ENCODE peak calls at places on chromosomes 4 and X, in nine cellular contexts. Y is H9, P is upper lobe of right lung, S is Panc1, O is spleen, T is small intestine, B is endothelial cell of umbilical vein, Z is pancreas, V is Peyer's patch. U is an unnamed sample. For H3K9me3, the result is how much of the 10 kb centered on the place peaks cover.

GRCh38 chr4:38177792-38178665 is 217.8 kb downstream of the PTTG2 start:
- DNase-seq in Y (no peak), P (peak), S (no peak), O (peak), T (peak), B (no peak), Z (peak), V (peak), U (peak)

GRCh38 chr4:89290727-89291126 is 16.9 kb downstream of the GPRIN3 start:
- DNase-seq in Y (no peak), P (no peak), S (no peak), O (no peak), T (no peak), B (no peak), Z (no peak), V (no peak), U (no peak)

GRCh38 chr4:147340111-147340510 is 140.8 kb upstream of the EDNRA start:
- DNase-seq in Y (no peak), P (no peak), S (peak), O (no peak), T (no peak), B (peak), Z (no peak), V (no peak), U (no peak)

GRCh38 chrX:9786839-9787635 is 808 bp downstream of the SHROOM2 start:
- DNase-seq in Y (no peak), P (peak), S (no peak), O (peak), T (peak), B (peak), Z (peak), V (no peak), U (no peak)

GRCh38 chr4:147707892-147708672 is 23.8 kb upstream of the ARHGAP10 start:
- DNase-seq in Y (no peak), P (no peak), S (peak), O (no peak), T (peak), B (peak), Z (peak), V (peak), U (peak)

GRCh38 chr4:79413486-79413885 is 5.5 kb upstream of the GK2 start:
- DNase-seq in Y (no peak), P (no peak), S (no peak), O (no peak), T (no peak), B (no peak), Z (no peak), V (no peak), U (no peak)

GRCh38 chr4:102546635-102547034 is 45.5 kb downstream of the NFKB1 start:
- DNase-seq in Y (no peak), P (no peak), S (no peak), O (no peak), T (no peak), B (no peak), Z (no peak), V (no peak), U (no peak)

GRCh38 chr4:16034010-16034829 is 49.6 kb downstream of the PROM1 start:
- DNase-seq in Y (no peak), P (no peak), S (no peak), O (no peak), T (no peak), B (peak), Z (no peak), V (no peak), U (no peak)

GRCh38 chrX:15663439-15663838 is 1.2 kb downstream of the CLTRN start:
- DNase-seq in Y (no peak), P (no peak), S (no peak), O (no peak), T (no peak), B (no peak), Z (no peak), V (no peak), U (no peak)

DNA sequence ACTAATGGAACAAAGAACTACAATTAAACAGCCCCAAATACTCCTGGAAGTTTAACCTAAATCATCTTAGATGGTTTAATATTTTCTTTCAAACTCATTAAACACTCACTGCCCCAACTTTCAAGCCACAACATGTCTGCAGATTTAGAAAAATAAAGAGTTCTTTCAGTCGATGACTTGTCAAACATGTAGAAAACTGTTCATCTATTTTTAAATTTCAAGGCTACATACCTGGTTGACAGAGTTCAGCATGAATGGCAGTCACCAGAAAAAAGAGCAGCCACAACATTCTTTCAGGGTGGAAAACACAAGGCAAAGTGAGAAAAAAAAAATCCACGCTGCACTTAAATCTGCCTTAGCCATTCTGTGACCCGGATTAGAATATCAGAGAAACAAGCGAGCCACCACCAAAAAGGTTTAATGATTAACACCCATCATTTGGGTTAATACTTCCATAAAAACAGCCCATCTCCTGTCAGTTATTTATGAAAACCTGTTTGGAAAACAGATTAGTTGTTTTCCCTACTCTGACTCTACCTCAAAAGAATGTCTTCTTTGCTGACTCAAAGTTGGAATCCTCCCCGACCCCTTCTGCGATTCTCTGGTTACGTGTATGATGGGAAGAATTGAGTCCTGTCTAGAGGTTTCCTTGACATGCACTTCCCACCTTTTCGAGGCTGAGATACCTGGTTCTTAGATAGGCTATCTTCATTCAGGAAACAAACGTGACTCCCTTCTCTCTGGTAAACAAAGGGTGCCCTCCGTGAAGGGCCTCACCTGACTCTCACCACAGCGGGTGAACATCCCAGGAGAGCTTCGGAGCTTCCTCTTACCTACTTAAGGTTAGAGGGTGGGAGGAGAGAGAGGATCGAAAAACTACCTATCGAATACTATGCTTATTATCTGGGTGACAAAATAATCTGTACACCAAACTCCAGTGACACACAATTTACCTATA is at the start of gene CLTRN:
- DNase-seq in Y (no peak), P (no peak), S (no peak), O (no peak), T (no peak), B (no peak), Z (no peak), V (no peak), U (no peak)
- H3K27ac ChIP-seq in Y (no peak), P (no peak), S (no peak), O (no peak), T (no peak), B (no peak), Z (no peak), V (no peak), U (no peak)

GRCh38 chr4:33339762-33340161 is 2619.6 kb downstream of the PCDH7 start:
- DNase-seq in Y (no peak), P (no peak), S (no peak), O (no peak), T (no peak), B (no peak), Z (no peak), V (no peak), U (no peak)

GRCh38 chr4:33340168-33340567 is 2620.0 kb downstream of the PCDH7 start:
- DNase-seq in Y (no peak), P (no peak), S (no peak), O (peak), T (no peak), B (no peak), Z (no peak), V (no peak), U (no peak)

DNA sequence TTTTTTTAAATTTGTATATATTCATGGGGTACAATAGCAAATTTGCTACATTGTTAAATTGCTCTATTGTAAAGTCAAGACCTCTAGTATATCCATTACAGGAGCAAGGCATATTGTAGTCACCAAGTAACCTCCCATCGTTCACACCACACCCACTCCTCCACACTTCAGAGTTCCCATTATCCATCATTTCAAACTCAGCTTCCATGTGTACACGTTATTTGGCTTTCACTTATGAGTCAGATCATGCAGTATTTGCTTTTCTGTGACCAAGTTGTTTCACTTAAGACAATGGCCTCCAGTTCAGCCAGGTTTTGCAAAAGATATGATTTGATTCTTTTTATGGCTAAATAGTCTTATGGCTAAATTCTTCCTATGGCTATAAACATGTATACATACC is 2614.2 kb downstream of the PCDH7 start:
- DNase-seq in Y (no peak), P (no peak), S (no peak), O (no peak), T (no peak), B (no peak), Z (no peak), V (no peak), U (no peak)
- H3K9me3 ChIP-seq in Y (under half), P (under half), S (under half), O (under half), T (under half), B (under half), Z (under half), V (under half), U (under half)

GRCh38 chr4:1288786-1289185 is 905 bp upstream of the MAEA start:
- DNase-seq in Y (no peak), P (no peak), S (no peak), O (no peak), T (no peak), B (no peak), Z (no peak), V (no peak), U (no peak)

GRCh38 chr4:1291996-1292702 is 2.5 kb downstream of the MAEA start:
- DNase-seq in Y (peak), P (no peak), S (no peak), O (peak), T (no peak), B (no peak), Z (no peak), V (no peak), U (no peak)

GRCh38 chr4:1289232-1290164 is at the start of gene MAEA:
- DNase-seq in Y (peak), P (peak), S (peak), O (peak), T (peak), B (peak), Z (peak), V (peak), U (peak)

GRCh38 chr4:1290165-1290977 is 680 bp downstream of the MAEA start:
- DNase-seq in Y (no peak), P (no peak), S (no peak), O (peak), T (peak), B (peak), Z (peak), V (no peak), U (no peak)

GRCh38 chr4:1291091-1291490 is 1.4 kb downstream of the MAEA start:
- DNase-seq in Y (peak), P (no peak), S (no peak), O (peak), T (no peak), B (no peak), Z (no peak), V (no peak), U (no peak)
- H3K27ac ChIP-seq in Y (no peak), P (peak), S (peak), O (peak), T (peak), B (no peak), Z (peak), V (no peak), U (no peak)

DNA sequence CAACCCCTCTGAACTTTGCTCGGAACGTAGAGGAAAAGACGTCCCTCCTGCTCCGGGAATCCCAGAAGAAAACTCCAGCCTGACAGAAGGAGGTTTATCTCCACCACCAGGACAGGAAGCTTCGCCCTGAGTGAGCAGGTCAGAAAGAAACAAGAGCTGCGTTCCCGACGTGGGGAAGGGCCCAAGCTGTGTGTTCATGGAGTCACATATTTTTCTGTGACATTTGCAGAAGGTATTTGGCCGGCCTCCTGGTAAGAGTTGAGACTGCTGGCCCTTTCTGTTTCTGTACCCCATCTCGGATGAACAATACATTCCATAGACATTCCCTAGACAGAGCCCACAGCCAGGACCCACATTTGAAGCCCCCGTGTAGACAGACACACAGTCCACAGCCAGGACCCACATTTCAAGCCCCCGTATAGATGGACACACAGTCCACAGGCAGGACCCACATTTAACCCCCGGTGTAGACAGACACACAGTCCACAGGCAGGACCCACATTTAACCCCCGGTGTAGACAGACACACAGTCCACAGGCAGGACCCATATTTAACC is 230.8 kb downstream of the SHOX start:
- DNase-seq in Y (no peak), P (no peak), S (no peak), O (no peak), T (no peak), B (no peak), Z (no peak), V (no peak), U (no peak)
- H3K9me3 ChIP-seq in Y (under half), P (under half), S (under half), O (under half), T (under half), B (under half), Z (under half), V (under half), U (under half)

DNA sequence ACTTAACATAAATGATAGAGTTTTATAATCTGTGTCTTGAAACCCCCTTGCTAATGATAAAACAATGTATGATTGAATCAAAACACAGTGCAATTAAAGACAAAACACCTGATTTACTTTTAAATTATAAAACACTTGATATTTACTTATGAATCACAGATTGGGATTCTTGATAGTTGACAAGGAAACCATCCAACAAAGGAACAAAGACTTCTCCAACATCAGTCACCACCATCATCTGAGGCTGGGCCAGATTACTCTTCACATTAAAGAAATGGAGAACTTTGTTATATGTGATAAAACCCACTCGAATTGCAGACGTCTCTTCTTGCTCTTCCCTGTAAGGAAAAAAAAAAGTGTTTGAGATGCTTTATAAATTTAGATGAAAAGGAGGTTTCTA is 67.4 kb downstream of the METTL14 start:
- DNase-seq in Y (no peak), P (no peak), S (no peak), O (no peak), T (no peak), B (peak), Z (no peak), V (no peak), U (no peak)
- H3K27ac ChIP-seq in Y (no peak), P (no peak), S (no peak), O (peak), T (no peak), B (peak), Z (no peak), V (no peak), U (no peak)

GRCh38 chrX:67334323-67334722 is 209.5 kb upstream of the AR start:
- DNase-seq in Y (no peak), P (no peak), S (no peak), O (no peak), T (no peak), B (no peak), Z (no peak), V (no peak), U (no peak)
- H3K9me3 ChIP-seq in Y (under half), P (under half), S (under half), O (under half), T (under half), B (under half), Z (under half), V (under half), U (under half)

DNA sequence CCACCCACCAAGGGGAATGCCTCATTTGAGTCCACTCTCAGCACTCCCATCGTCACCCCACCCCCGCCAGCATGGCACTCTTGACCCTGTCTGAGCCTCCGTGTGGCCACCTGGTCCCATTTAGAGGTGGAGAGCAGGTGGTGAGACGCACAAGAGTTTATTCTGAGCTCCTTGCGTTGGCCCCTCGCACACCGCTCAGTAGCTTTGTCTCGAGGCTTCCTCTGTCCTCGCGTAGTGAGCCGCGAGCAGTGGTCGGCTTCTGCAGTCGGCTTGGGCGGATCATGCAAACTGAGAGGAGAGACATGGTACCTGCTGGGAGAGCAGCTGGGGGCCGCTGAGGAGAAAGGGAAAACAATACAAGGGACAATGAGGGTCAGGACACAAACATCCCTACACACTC is 48.4 kb upstream of the ZNF157 start:
- DNase-seq in Y (peak), P (no peak), S (no peak), O (peak), T (no peak), B (no peak), Z (no peak), V (no peak), U (no peak)
- H3K27ac ChIP-seq in Y (peak), P (no peak), S (no peak), O (no peak), T (no peak), B (no peak), Z (no peak), V (no peak), U (no peak)

GRCh38 chrX:75132672-75133071 is 23.4 kb downstream of the ABCB7 start:
- DNase-seq in Y (no peak), P (no peak), S (no peak), O (no peak), T (no peak), B (no peak), Z (no peak), V (no peak), U (no peak)
- H3K9me3 ChIP-seq in Y (under half), P (under half), S (under half), O (under half), T (under half), B (under half), Z (under half), V (under half), U (under half)

GRCh38 chr4:168491563-168491962 is 5.3 kb upstream of the PALLD start:
- DNase-seq in Y (no peak), P (no peak), S (no peak), O (no peak), T (no peak), B (no peak), Z (no peak), V (no peak), U (no peak)
- H3K27ac ChIP-seq in Y (no peak), P (no peak), S (no peak), O (no peak), T (no peak), B (no peak), Z (no peak), V (no peak), U (no peak)

DNA sequence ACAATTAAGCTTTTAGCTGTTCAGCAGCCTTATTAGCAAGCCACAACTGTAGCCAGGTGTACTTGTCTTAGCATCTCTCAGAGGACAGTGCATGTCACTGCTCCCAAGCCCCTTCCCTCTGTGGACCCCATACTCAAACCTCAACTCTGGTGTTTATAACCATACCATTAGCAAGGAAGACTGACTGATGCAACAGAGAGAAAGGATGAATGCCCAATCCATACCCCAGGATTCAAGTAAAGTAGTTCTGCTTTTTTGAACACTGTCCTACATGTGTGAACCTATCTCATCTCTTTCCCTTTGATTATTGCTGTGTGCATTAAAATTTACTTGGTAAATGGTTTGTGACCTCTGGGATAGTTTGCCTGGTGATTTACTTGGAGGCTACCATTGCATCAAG is 22.8 kb upstream of the CYBB start:
- DNase-seq in Y (no peak), P (no peak), S (no peak), O (no peak), T (no peak), B (no peak), Z (no peak), V (no peak), U (no peak)
- H3K9me3 ChIP-seq in Y (under half), P (under half), S (under half), O (under half), T (under half), B (under half), Z (under half), V (under half), U (under half)